ENCODE peak calls at places on chromosomes 4 and X, in nine cellular contexts. C is stromal cell of bone marrow; J is adipocyte; B is posterior cingulate gyrus; Z is astrocyte of the cerebellum; Y is PC-3; H is spleen; O is effector memory CD8-positive, alpha-beta T cell; V is effector CD4-positive, alpha-beta T cell. I is an unnamed sample.

GRCh38 chrX:79325263-79325958 is 41.7 kb downstream of the ITM2A start:
- DNase-seq in C (no peak), J (no peak), B (no peak), Z (no peak), Y (peak), H (peak), O (peak), V (peak), I (no peak)

GRCh38 chr4:98110214-98110613 is 33.1 kb downstream of the STPG2 start:
- DNase-seq in C (no peak), J (no peak), B (no peak), Z (no peak), Y (no peak), H (no peak), O (no peak), V (no peak), I (no peak)

GRCh38 chr4:53854991-53855885 is 209.2 kb downstream of the CHIC2 start:
- DNase-seq in C (peak), J (peak), B (no peak), Z (peak), Y (peak), H (no peak), O (no peak), V (no peak), I (no peak)

GRCh38 chr4:175622887-175623286 is 189.2 kb downstream of the GPM6A start:
- DNase-seq in C (no peak), J (no peak), B (no peak), Z (no peak), Y (no peak), H (no peak), O (no peak), V (no peak), I (no peak)

GRCh38 chr4:17066241-17066640 is 167.8 kb upstream of the LDB2 start:
- DNase-seq in C (no peak), J (peak), B (no peak), Z (no peak), Y (no peak), H (no peak), O (no peak), V (no peak), I (no peak)

GRCh38 chr4:100742045-100742444 is 224.2 kb upstream of the EMCN start:
- DNase-seq in C (peak), J (peak), B (no peak), Z (peak), Y (peak), H (no peak), O (no peak), V (no peak), I (no peak)

GRCh38 chr4:25552580-25553271 is 102.9 kb upstream of the SLC34A2 start:
- DNase-seq in C (no peak), J (no peak), B (peak), Z (no peak), Y (peak), H (no peak), O (no peak), V (no peak), I (peak)

GRCh38 chr4:158243071-158243470 is 32.8 kb downstream of the TMEM144 start:
- DNase-seq in C (no peak), J (no peak), B (no peak), Z (no peak), Y (no peak), H (no peak), O (no peak), V (no peak), I (no peak)

GRCh38 chrX:47458528-47458927 is 24.5 kb downstream of the ZNF41 start:
- DNase-seq in C (no peak), J (no peak), B (no peak), Z (no peak), Y (no peak), H (no peak), O (peak), V (no peak), I (no peak)

GRCh38 chrX:30610050-30610449 is 32.5 kb upstream of the TASL start:
- DNase-seq in C (no peak), J (peak), B (no peak), Z (no peak), Y (no peak), H (no peak), O (no peak), V (no peak), I (no peak)

GRCh38 chr4:111434581-111434980 is 710.7 kb upstream of the FAM241A start:
- DNase-seq in C (peak), J (peak), B (no peak), Z (no peak), Y (peak), H (no peak), O (no peak), V (no peak), I (no peak)

GRCh38 chr4:44157611-44158277 is 290.9 kb downstream of the KCTD8 start:
- DNase-seq in C (no peak), J (peak), B (no peak), Z (peak), Y (peak), H (no peak), O (no peak), V (no peak), I (no peak)

GRCh38 chrX:22373094-22373493 is 100.4 kb downstream of the CBLL2 start:
- DNase-seq in C (no peak), J (no peak), B (no peak), Z (no peak), Y (no peak), H (no peak), O (no peak), V (no peak), I (no peak)

GRCh38 chrX:150038977-150039599 is 100.8 kb upstream of the EOLA2 start:
- DNase-seq in C (no peak), J (no peak), B (no peak), Z (no peak), Y (peak), H (no peak), O (no peak), V (no peak), I (no peak)

GRCh38 chr4:154559141-154559841 is 3.5 kb upstream of the FGB start:
- DNase-seq in C (peak), J (peak), B (no peak), Z (peak), Y (peak), H (no peak), O (no peak), V (no peak), I (no peak)

GRCh38 chrX:72715546-72715945 is 1.4 kb upstream of the PHKA1 start:
- DNase-seq in C (no peak), J (no peak), B (no peak), Z (no peak), Y (no peak), H (no peak), O (no peak), V (no peak), I (no peak)

GRCh38 chr4:67785528-67785927 is 31.3 kb upstream of the GNRHR start:
- DNase-seq in C (no peak), J (no peak), B (no peak), Z (no peak), Y (no peak), H (no peak), O (no peak), V (no peak), I (no peak)

GRCh38 chr4:107153228-107153627 is 117.1 kb upstream of the DKK2 start:
- DNase-seq in C (no peak), J (no peak), B (no peak), Z (no peak), Y (no peak), H (no peak), O (no peak), V (no peak), I (no peak)

GRCh38 chr4:111330786-111331185 is 707.9 kb upstream of the PITX2 start:
- DNase-seq in C (peak), J (peak), B (no peak), Z (no peak), Y (no peak), H (no peak), O (no peak), V (no peak), I (no peak)

I was measured in C1 segment of cervical spinal cord.